ENCODE peak calls at places on chromosomes 2 and 18, in five cellular contexts. E is A549, O is HepG2, B is K562, S is GM12878. W is an unnamed sample.

GRCh38 chr2:219962089-219962488 is 334.7 kb downstream of the SLC4A3 start:
- DNase-seq in E (no peak), O (no peak), B (no peak), S (no peak), W (no peak)

GRCh38 chr2:124027182-124027581 is 2.1 kb downstream of the CNTNAP5 start:
- DNase-seq in E (peak), O (peak), B (peak), S (peak), W (no peak)

GRCh38 chr2:66775730-66776422 is 341.0 kb downstream of the MEIS1 start:
- DNase-seq in E (no peak), O (no peak), B (no peak), S (no peak), W (no peak)

GRCh38 chr2:201618744-201619654 is 24.3 kb downstream of the TMEM237 start:
- DNase-seq in E (no peak), O (no peak), B (peak), S (no peak), W (no peak)

GRCh38 chr2:240898731-240899467 is 2.9 kb upstream of the MAB21L4 start:
- DNase-seq in E (no peak), O (no peak), B (no peak), S (no peak), W (no peak)

GRCh38 chr2:168256448-168256847 is 9.1 kb upstream of the STK39 start:
- DNase-seq in E (no peak), O (peak), B (no peak), S (no peak), W (no peak)

GRCh38 chr2:127577208-127577475 is 41.7 kb downstream of the MYO7B start:
- DNase-seq in E (no peak), O (no peak), B (no peak), S (no peak), W (no peak)

GRCh38 chr2:128366746-128367511 is 48.3 kb upstream of the HS6ST1 start:
- DNase-seq in E (no peak), O (no peak), B (no peak), S (no peak), W (no peak)

GRCh38 chr2:222468338-222468737 is 44.0 kb downstream of the SGPP2 start:
- DNase-seq in E (no peak), O (peak), B (no peak), S (no peak), W (no peak)

GRCh38 chr2:223036756-223037432 is 15.1 kb upstream of the KCNE4 start:
- DNase-seq in E (no peak), O (no peak), B (no peak), S (no peak), W (no peak)

GRCh38 chr2:121089005-121089510 is 195.9 kb downstream of the TFCP2L1 start:
- DNase-seq in E (no peak), O (no peak), B (no peak), S (no peak), W (no peak)

GRCh38 chr18:54878057-54878661 is 49.9 kb downstream of the RAB27B start:
- DNase-seq in E (no peak), O (no peak), B (no peak), S (no peak), W (no peak)

DNA sequence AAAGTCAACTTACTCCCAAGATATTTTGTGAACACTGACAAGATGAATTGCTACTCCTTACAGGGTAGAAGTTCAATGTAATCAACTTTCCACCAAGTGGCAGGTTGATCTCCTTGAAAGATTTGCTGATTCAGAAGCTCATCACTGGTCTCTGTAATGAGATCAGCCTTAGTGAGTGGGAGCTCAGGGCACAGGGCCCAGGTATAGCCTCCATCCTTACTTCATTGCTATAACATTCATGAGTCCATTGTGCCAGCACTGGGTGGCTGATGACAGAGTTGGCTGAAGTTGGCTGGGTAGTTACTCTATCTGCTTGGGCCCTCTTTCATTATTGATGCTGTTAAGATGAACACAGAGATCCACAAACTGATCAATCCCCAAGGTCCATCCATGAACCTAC is 379.0 kb downstream of the IRS1 start:
- DNase-seq in E (no peak), O (no peak), B (no peak), S (no peak), W (no peak)
- TF ChIP-seq HDAC2 in E (no peak), O (no peak), B (no peak), S (no peak), W (no peak)

DNA sequence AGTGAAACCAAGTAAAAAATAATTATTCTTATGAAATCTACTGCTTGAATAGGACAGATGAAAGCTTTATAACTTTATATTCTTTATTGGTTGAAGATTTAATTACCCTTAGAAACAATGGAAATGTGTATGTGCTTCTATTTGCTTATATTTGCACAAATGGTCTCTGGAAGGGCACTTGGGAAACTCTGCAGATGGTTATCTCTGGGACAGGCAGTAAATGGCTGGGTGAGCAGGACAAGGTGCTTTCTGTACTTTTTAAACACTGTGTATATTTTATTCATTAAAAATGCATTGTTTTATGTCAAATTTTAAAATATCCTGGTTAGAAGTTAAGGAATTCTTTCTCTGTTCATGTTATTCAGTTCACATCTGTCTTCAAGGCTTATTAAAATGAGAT is 131.1 kb downstream of the LRRTM4 start:
- DNase-seq in E (no peak), O (no peak), B (no peak), S (no peak), W (no peak)
- TF ChIP-seq HDAC2 in E (no peak), O (no peak), B (no peak), S (no peak), W (no peak)

GRCh38 chr18:77162580-77162979 is 30.0 kb upstream of the MBP start:
- DNase-seq in E (no peak), O (no peak), B (no peak), S (no peak), W (no peak)

GRCh38 chr18:77155031-77155430 is 22.4 kb upstream of the MBP start:
- DNase-seq in E (no peak), O (no peak), B (no peak), S (no peak), W (no peak)

GRCh38 chr18:77161954-77162353 is 29.4 kb upstream of the MBP start:
- DNase-seq in E (no peak), O (no peak), B (no peak), S (no peak), W (no peak)

GRCh38 chr18:77160515-77160914 is 27.9 kb upstream of the MBP start:
- DNase-seq in E (no peak), O (no peak), B (no peak), S (no peak), W (peak)

GRCh38 chr18:77157312-77157711 is 24.7 kb upstream of the MBP start:
- DNase-seq in E (no peak), O (no peak), B (no peak), S (no peak), W (no peak)
- TF ChIP-seq HDAC2 in E (no peak), O (no peak), B (no peak), S (no peak), W (no peak)

GRCh38 chr2:230829959-230830358 is 34.8 kb upstream of the ITM2C start:
- DNase-seq in E (no peak), O (no peak), B (no peak), S (no peak), W (no peak)

GRCh38 chr2:230825354-230825753 is 39.4 kb upstream of the ITM2C start:
- DNase-seq in E (no peak), O (no peak), B (no peak), S (no peak), W (no peak)

GRCh38 chr2:230828272-230828961 is 36.3 kb upstream of the ITM2C start:
- DNase-seq in E (no peak), O (no peak), B (peak), S (no peak), W (no peak)

GRCh38 chr2:230829293-230829692 is 35.4 kb upstream of the ITM2C start:
- DNase-seq in E (no peak), O (no peak), B (no peak), S (no peak), W (no peak)

GRCh38 chr2:230827774-230828271 is 36.9 kb upstream of the ITM2C start:
- DNase-seq in E (no peak), O (no peak), B (no peak), S (no peak), W (no peak)
- TF ChIP-seq HDAC2 in E (no peak), O (no peak), B (no peak), S (no peak), W (no peak)

DNA sequence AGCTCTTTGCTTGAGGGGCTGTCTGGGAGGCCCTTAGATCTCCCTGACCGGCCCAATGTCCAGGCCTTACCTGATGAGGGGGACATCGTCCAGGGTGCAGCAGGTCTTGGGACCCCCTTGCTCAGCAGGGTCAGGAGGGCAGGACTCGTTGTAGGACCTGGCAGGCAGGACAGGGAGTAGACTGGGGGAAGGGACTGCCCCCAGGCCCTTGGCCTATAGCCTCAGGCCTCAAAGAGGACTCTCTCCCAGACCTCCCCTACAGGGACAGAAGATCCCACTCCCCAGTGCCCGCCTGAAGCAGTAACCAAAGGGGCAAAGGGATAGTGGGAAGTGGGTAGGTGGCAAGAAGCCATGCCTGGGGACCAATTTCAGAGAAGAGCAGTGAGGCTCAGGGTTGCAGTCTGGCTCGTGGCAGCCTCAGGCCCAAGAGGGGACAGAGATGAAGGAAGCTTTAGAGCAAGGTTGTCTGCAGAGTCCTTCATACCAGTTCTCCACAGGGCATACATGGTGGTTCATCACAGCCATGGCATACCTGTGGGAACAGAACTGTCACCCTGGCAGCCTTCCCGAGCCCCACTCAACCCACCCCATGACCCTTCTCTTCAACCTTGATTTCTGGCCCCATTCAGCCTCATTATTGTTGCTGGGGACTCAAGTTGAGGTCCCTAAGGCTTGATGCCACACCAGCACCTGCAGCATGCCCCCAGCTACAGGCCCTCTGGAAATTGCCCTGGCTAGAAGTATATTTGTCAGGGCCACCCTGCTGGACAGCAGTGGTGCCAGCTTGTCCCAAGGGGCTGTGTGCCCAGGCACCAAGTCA is 1.3 kb downstream of the TMEM150A start:
- DNase-seq in E (no peak), O (no peak), B (no peak), S (no peak), W (no peak)
- TF ChIP-seq HDAC2 in E (no peak), O (no peak), B (no peak), S (no peak), W (no peak)

GRCh38 chr2:151290467-151290866 is 999 bp upstream of the NMI start:
- DNase-seq in E (no peak), O (no peak), B (no peak), S (no peak), W (no peak)

GRCh38 chr2:151292124-151292523 is 2.7 kb upstream of the NMI start:
- DNase-seq in E (no peak), O (no peak), B (no peak), S (no peak), W (no peak)

GRCh38 chr2:151287513-151288250 is 1.8 kb downstream of the NMI start:
- DNase-seq in E (no peak), O (no peak), B (no peak), S (no peak), W (no peak)

GRCh38 chr2:151291224-151291623 is 1.8 kb upstream of the NMI start:
- DNase-seq in E (no peak), O (no peak), B (no peak), S (no peak), W (no peak)

DNA sequence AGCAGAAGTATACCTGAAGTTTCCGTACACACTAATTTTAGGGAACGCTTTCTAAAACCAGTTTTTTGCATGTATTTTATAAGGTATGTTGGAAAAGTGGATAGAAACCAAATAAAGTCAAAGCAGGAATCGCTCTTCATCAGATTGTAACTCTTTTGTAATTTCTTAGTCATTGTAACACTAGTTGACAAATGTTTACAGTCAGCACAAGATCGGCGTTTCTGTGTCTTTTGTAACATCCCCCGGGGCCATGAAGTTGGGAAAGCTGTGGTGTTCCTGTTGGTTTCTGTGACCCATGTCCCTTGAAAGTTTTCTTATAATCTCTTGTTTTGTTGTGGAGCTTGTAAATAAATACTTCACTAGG is 486 bp upstream of the NMI start:
- DNase-seq in E (peak), O (no peak), B (peak), S (no peak), W (no peak)
- TF ChIP-seq HDAC2 in E (no peak), O (no peak), B (no peak), S (no peak), W (no peak)

DNA sequence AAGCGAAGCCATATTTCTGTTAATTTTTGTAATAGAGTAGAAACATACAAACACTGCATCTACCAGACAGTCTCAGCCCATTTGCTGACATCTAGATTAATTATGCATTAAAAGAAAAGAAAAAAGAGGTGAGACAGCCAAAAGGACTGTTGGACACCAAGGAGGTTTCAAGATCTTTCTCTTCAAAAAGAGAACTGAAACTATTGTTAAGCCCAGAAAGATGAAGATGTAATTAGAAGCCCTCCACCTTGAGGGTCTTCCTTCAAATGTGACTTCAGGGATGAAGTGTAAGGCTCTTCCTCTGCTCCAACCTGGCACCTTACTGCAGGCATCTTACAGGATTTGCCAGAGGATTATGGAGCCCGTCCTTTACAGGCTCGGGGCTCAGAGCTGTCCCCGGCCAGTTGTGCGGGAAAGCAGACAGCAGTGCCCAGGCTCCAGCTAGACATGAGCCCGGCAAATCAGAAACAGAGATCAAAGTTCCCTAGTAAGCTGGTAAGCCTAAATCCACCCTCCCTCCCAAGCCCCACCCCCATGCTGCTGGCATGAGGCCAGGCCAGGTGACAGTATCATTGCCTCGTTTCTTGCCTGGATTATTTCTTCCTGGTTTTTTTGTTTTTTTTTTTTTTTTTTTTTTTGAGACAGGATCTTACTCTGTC is 38.9 kb downstream of the ADI1 start:
- DNase-seq in E (no peak), O (peak), B (no peak), S (no peak), W (no peak)
- TF ChIP-seq HDAC2 in E (no peak), O (peak), B (no peak), S (no peak), W (no peak)

GRCh38 chr18:62634471-62634870 is 80.9 kb upstream of the PHLPP1 start:
- DNase-seq in E (no peak), O (no peak), B (no peak), S (no peak), W (no peak)

GRCh38 chr18:62634991-62635630 is 80.2 kb upstream of the PHLPP1 start:
- DNase-seq in E (no peak), O (peak), B (no peak), S (no peak), W (no peak)

GRCh38 chr18:62632788-62633455 is 82.4 kb upstream of the PHLPP1 start:
- DNase-seq in E (no peak), O (peak), B (no peak), S (no peak), W (no peak)

GRCh38 chr18:62637403-62637802 is 77.9 kb upstream of the PHLPP1 start:
- DNase-seq in E (no peak), O (no peak), B (no peak), S (no peak), W (no peak)

GRCh38 chr18:62637807-62638687 is 77.3 kb upstream of the PHLPP1 start:
- DNase-seq in E (peak), O (peak), B (peak), S (no peak), W (peak)
- TF ChIP-seq HDAC2 in E (no peak), O (no peak), B (no peak), S (no peak), W (no peak)

GRCh38 chr2:98663521-98664090 is 55.2 kb downstream of the UNC50 start:
- DNase-seq in E (no peak), O (no peak), B (no peak), S (no peak), W (no peak)
- TF ChIP-seq HDAC2 in E (no peak), O (no peak), B (no peak), S (no peak), W (no peak)